ENCODE peak calls at places on chromosomes 13 and 19, in eight cellular contexts. T, E, I, C, G, J, H and F are unnamed samples.
A peak's percentile ranks its signal among the peaks of the same experiment; 100 is the strongest.

GRCh38 chr13:112246731-112247470 is 129.3 kb upstream of the SPACA7 start:
- DNase-seq in T (no peak), G (no peak), H (no peak), E (no peak), J (no peak), I (no peak), C (no peak), F (no peak)

GRCh38 chr13:28707629-28708427 is 10.9 kb downstream of the SLC46A3 start:
- DNase-seq in E (no peak), J (no peak), I (no peak), C (no peak), T (no peak), G (no peak), H (peak; percentile 66), F (peak; percentile 71)

GRCh38 chr19:46386996-46387712 is 26.2 kb downstream of the CCDC8 start:
- DNase-seq in G (no peak), I (no peak), E (no peak), C (no peak), H (no peak), T (no peak), J (no peak), F (no peak)

GRCh38 chr13:114065141-114065925 is 67.1 kb downstream of the RASA3 start:
- DNase-seq in T (no peak), C (peak; percentile 90), G (peak; percentile 70), H (peak; percentile 98), E (peak; percentile 53), J (peak; percentile 59), I (no peak), F (peak; percentile 99)

GRCh38 chr13:76783798-76784197 is 102.4 kb downstream of the KCTD12 start:
- DNase-seq in J (no peak), T (no peak), H (no peak), G (no peak), I (no peak), E (no peak), C (no peak), F (no peak)

GRCh38 chr19:16516381-16516780 is 20.2 kb downstream of the C19orf44 start:
- DNase-seq in E (no peak), H (no peak), G (no peak), T (no peak), C (no peak), I (no peak), J (no peak), F (no peak)

GRCh38 chr13:98976338-98976737 is 1.5 kb downstream of the DOCK9 start:
- DNase-seq in C (no peak), I (no peak), E (no peak), G (no peak), T (no peak), J (no peak), H (peak; percentile 42), F (peak; percentile 58)

GRCh38 chr19:45591004-45591637 is 6.5 kb upstream of the OPA3 start:
- DNase-seq in I (peak; percentile 12), E (no peak), C (no peak), H (no peak), J (peak; percentile 27), G (peak; percentile 23), T (peak; percentile 25), F (no peak)

GRCh38 chr13:93984876-93985275 is 494.6 kb downstream of the DCT start:
- DNase-seq in E (no peak), I (no peak), G (no peak), T (no peak), J (no peak), C (no peak), H (no peak), F (no peak)